ENCODE peak calls at places on chromosomes 16 and 17, in five cellular contexts. D, S, M, E and Y are unnamed samples. For H3K27me3 and H3K4me1, the result is how much of the 10 kb centered on the place peaks cover.

GRCh38 chr16:48318630-48319029 is 66.6 kb downstream of the SIAH1 start:
- DNase-seq in D (no peak), E (no peak), M (peak), S (peak), Y (no peak)

GRCh38 chr16:1175566-1176279 is 22.8 kb downstream of the CACNA1H start:
- DNase-seq in M (no peak), D (no peak), S (peak), E (no peak), Y (no peak)

GRCh38 chr17:64320613-64321553 is 57.8 kb upstream of the TEX2 start:
- DNase-seq in S (peak), D (peak), M (peak), E (peak), Y (peak)

GRCh38 chr17:57605734-57606105 is 139.4 kb downstream of the CCDC182 start:
- DNase-seq in M (no peak), D (no peak), E (no peak), S (no peak), Y (no peak)

GRCh38 chr16:5196204-5196603 is 98.6 kb upstream of the EEF2KMT start:
- DNase-seq in S (no peak), D (no peak), E (no peak), M (no peak), Y (no peak)

GRCh38 chr17:28727727-28728363 is 743 bp upstream of the NEK8 start:
- DNase-seq in D (peak), E (peak), S (peak), M (peak), Y (peak)

GRCh38 chr17:42989726-42990652 is 8.2 kb upstream of the RPL27 start:
- DNase-seq in E (no peak), M (no peak), S (peak), D (no peak), Y (no peak)

GRCh38 chr17:44308865-44309264 is 464 bp downstream of the RUNDC3A start:
- DNase-seq in M (no peak), D (no peak), S (no peak), E (no peak), Y (no peak)

GRCh38 chr16:50396770-50397525 is 28.2 kb upstream of the BRD7 start:
- DNase-seq in M (no peak), S (peak), D (no peak), E (no peak), Y (no peak)

GRCh38 chr16:22316411-22316811 is 19.2 kb downstream of the POLR3E start:
- DNase-seq in S (no peak), M (no peak), D (no peak), E (no peak), Y (no peak)

GRCh38 chr17:78779848-78780247 is 2.2 kb downstream of the CYTH1 start:
- DNase-seq in D (no peak), M (no peak), S (no peak), E (no peak), Y (no peak)

GRCh38 chr17:77470800-77471733 is 330.3 kb downstream of the SEC14L1 start:
- DNase-seq in E (no peak), S (peak), D (no peak), M (peak), Y (peak)

GRCh38 chr16:7487896-7488295 is 155.3 kb downstream of the RBFOX1 start:
- DNase-seq in E (no peak), S (no peak), D (no peak), M (no peak), Y (no peak)

GRCh38 chr17:50632637-50633036 is 2.0 kb upstream of the ABCC3 start:
- DNase-seq in S (no peak), M (no peak), E (no peak), D (no peak), Y (no peak)
- H3K27me3 ChIP-seq in S (under half), M (half or more), E (half or more), D (under half), Y (under half)

DNA sequence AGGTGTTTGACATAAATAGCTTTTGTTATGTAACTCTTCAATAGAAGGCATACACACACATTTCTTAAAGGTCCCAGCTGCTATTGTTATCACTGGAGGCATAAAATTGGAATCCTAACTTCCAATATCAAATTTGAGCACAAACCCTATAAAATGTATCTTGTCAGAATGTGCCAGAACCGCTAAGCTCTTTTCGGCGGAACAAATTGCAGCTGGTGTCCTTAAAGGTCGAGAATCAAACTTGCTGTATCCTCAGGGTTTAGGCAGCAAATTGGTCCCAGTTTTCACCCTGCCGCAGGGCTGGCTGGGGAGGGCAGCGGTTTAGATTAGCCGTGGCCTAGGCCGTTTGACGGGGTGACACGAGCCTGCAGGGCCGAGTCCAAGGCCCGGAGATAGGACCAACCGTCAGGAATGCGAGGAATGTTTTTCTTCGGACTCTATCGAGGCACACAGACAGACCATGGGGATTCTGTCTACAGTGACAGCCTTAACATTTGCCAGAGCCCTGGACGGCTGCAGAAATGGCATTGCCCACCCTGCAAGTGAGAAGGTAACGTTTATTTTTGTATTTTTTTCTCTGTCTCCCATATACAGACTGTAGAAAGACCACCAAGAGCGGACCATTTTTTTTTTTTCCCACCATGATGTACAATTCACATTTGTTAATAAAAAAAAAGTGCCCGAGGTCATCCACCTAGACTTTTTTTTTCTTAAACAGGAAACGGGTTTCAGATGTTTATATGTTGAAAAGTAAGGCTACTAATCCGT is 297.1 kb downstream of the IRF8 start:
- DNase-seq in M (peak), D (no peak), S (no peak), E (no peak), Y (no peak)
- H3K4me1 ChIP-seq in M (under half), D (under half), S (under half), E (under half), Y (under half)

DNA sequence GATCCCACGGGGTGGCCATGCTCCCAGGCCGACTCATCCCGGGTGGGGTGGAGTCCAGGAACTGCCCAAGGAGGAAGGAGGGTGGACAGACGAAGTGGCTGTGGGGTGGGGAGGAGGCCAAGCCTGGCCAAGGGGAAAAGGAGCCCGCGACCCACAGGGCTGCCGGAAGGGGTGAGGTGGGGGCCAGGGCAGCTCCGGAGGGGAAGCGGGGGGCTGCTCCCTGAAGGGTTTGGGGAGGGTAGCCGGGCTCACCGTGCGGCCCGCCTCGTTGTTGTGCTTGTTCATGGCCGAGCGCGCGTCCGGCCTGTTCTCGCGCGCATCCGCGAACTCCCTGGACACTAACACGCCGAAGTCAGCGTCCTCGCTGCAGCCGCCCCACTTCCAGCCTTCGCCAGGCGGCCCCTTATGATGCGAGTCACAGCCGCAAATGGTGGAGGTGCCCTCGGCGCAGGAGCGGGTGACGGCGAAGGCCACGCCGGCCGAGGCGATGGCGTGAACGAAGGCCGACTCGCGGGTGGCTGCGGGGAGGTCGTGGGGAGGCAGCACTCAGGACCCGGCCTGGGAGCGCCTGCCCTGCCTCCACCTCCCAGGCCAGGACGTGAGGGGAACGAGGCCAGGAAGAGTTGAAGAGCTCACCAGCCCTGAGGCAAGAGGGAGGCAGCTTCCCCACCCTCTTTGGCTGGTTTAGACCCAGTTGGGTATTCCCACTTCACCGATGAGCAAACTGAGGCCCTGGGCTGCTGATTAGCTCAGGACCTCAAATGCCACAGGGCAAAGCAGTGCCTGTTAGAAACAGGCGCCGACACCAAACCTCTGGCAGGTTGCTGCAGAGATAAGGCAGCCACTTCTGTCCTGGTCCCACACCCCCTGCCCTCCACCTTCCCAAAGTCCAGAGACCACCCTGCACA is 48.7 kb downstream of the WNT3 start:
- DNase-seq in D (no peak), E (peak), S (no peak), M (no peak), Y (no peak)
- H3K27me3 ChIP-seq in D (under half), E (half or more), S (under half), M (half or more), Y (under half)

DNA sequence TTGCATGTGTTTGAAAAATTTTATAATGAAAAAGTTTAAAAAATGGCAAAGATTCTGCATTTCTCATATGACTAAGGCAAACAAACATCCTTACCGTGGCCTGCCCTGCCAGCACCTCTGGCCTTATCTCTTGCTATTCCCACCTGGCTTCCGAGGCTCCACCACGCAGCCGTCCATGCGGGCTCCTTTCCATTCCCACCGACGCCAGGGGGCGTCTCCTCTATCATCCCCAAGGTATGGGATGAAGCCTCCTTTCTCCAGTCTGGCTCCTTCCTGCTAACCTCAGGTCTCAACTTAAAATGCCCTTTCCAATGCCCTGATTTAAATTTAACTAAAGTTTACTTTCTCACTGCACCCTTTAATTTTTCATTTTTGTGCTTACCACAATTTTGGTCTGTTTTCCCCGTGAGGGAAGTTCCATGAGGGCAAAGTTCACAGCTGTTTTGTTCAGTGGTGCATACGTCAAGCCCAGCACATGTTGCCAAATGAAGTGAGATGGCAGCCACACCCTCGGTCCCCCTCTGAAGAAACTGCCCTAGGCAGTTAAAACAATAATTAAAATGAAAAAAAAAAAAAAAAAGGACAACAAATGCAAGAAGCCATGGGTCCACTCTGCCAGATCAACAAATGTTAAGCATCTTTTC is 13.3 kb upstream of the SDK2 start:
- DNase-seq in E (peak), M (peak), D (no peak), S (no peak), Y (peak)
- H3K4me1 ChIP-seq in E (under half), M (under half), D (under half), S (under half), Y (under half)

GRCh38 chr16:88943741-88944140 is 33.3 kb downstream of the CBFA2T3 start:
- DNase-seq in S (no peak), M (no peak), D (no peak), E (no peak), Y (no peak)
- H3K27me3 ChIP-seq in S (half or more), M (under half), D (under half), E (half or more), Y (half or more)

GRCh38 chr17:2059125-2059836 is 4.4 kb downstream of the HIC1 start:
- DNase-seq in M (peak), D (no peak), S (no peak), E (no peak), Y (no peak)

GRCh38 chr17:2062571-2063183 is 7.8 kb downstream of the HIC1 start:
- DNase-seq in S (no peak), E (no peak), D (no peak), M (peak), Y (no peak)

GRCh38 chr17:2061441-2061797 is 6.5 kb downstream of the HIC1 start:
- DNase-seq in M (no peak), E (no peak), D (no peak), S (no peak), Y (no peak)

GRCh38 chr17:2059837-2060658 is 5.1 kb downstream of the HIC1 start:
- DNase-seq in D (no peak), S (no peak), M (no peak), E (no peak), Y (no peak)

DNA sequence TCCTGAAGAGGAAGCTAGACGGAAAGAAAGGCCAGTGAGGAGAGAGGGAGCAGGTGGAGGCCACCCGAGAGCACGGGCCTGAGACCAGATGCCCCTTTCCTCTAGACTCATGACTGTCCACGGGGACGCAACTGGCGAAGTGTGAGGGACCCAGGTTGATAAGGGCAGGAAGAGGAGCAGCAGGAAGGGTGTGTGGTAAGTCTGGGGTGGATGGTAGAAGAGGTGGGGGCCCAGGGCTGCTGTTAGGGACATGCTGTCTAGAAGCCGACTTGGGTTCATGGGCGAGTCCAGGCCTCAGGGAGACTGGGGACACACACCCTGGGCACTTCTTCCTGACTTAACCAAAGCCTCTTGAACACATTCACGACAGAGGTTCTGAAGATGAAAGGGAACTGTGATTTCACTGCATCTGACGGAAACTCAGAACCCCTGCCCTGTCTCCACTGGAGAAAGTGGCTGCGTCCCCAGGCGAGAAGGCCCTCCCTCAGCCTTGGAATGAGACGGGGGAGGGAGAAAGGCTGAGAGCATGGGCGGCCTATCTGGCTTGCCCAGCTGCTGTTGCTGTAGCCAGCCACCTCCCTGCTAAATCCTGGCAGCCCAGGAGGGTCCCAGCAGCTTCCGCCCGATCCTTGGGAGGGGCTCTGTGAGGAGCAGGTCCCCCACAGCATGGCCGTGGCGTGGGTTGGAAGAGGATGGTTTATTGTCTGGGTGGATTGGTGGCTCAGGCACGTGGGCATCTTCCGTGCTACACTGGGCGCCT is 6.0 kb downstream of the HIC1 start:
- DNase-seq in D (no peak), E (no peak), M (no peak), S (no peak), Y (no peak)
- H3K4me1 ChIP-seq in D (under half), E (half or more), M (under half), S (half or more), Y (under half)

GRCh38 chr17:73160980-73161630 is 3.7 kb upstream of the SSTR2 start:
- DNase-seq in S (no peak), M (no peak), E (no peak), D (no peak), Y (no peak)

GRCh38 chr17:73158133-73158532 is 6.7 kb upstream of the SSTR2 start:
- DNase-seq in M (no peak), D (no peak), S (no peak), E (no peak), Y (no peak)

GRCh38 chr17:73165616-73166404 is 1.0 kb downstream of the SSTR2 start:
- DNase-seq in M (peak), D (no peak), E (no peak), S (no peak), Y (peak)

GRCh38 chr17:73166731-73167581 is 2.1 kb downstream of the SSTR2 start:
- DNase-seq in E (no peak), M (no peak), D (no peak), S (no peak), Y (no peak)

DNA sequence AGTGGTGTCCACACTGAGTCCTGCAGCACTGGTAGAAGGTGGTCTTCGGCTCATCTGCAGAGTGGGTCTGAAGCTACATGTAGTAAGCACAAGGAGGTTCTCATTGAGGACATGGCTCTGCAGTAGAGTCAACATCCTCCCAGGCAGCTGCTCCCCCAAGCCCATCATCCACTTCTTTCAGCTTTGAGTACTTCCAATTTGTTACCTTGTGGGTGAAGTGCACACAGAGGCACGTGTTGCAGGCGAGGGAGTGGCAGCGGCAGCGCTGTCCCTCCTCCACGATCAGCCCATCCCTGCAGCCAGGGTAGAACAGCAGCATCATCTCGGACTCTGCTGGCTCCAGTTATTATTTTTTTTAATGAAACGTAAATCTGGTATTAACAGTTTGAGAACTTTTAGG is 1.8 kb upstream of the SSTR2 start:
- DNase-seq in E (no peak), M (no peak), S (no peak), D (no peak), Y (no peak)
- H3K27me3 ChIP-seq in E (half or more), M (half or more), S (half or more), D (under half), Y (under half)

GRCh38 chr17:59786536-59787319 is 79.3 kb downstream of the VMP1 start:
- DNase-seq in M (peak), D (peak), E (peak), S (peak), Y (peak)
- H3K4me1 ChIP-seq in M (under half), D (under half), E (half or more), S (under half), Y (under half)

GRCh38 chr16:15911198-15911597 is 22.8 kb upstream of the CEP20 start:
- DNase-seq in S (no peak), M (no peak), D (no peak), E (no peak), Y (no peak)
- H3K27me3 ChIP-seq in S (under half), M (under half), D (under half), E (under half), Y (under half)

DNA sequence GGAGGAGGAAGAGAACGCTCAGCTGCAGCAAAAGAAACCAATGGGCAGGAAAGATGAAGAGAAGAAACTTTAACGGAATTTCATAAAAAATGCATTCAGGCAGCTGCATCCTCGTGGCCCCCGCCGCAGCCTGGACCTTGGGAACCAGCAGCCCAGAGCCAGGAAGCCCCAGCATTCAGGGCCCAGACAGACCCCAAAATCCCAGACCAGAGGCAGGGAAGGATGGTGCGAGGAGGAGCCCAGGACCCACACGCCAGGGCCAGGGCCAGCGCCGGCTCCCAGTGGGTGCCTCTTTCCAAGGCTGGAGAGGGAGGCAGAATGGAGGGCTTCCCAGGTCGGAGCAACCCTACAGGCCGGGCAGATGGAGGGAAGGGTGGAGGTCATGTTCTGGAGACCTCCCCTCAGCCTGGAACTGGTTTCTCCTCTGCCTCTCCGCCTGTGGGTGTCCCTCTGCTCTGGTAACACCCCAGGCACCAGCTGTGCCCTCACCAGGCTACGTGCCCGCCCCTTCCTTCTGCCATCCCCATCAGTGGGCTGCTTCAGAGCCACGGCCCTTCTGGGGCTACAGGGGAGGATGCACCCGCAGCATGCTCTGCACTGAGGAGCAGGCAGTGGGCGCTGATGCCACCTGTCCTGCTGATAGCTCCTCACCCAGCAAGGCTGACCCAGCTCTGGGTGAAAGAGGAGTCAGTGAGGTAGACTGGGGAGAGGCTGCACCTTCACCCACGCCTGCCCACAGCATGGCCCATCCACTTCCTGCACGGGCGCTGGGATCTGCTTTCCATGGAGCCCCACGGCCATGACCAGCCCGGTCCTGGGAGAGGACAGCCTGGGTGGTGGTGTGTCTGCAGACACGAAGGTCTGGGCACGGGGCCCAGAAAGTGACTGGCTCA is 1.2 kb upstream of the MIF4GD start:
- DNase-seq in E (no peak), M (no peak), S (no peak), D (no peak), Y (peak)
- H3K4me1 ChIP-seq in E (half or more), M (under half), S (under half), D (under half), Y (under half)